ENCODE peak calls at places on chromosomes 12 and 14, in six cellular contexts. K is stimulated activated CD8-positive, alpha-beta memory T cell treated with anti-CD3 and anti-CD28 coated beads, Interleukin-2, amount 100 ng/mL, for 1 hour; G is tibial artery; O is CD14-positive monocyte; C is mucosa of gallbladder; H is HuH-7. L is an unnamed sample.

GRCh38 chr12:89250213-89250612 is 102.1 kb downstream of the DUSP6 start:
- DNase-seq in K (no peak), G (no peak), O (no peak), C (no peak), H (no peak), L (no peak)

GRCh38 chr14:57295261-57295660 is 26.5 kb downstream of the AP5M1 start:
- DNase-seq in K (no peak), G (no peak), O (no peak), C (no peak), H (no peak), L (no peak)

GRCh38 chr12:109648446-109648980 is 65.1 kb upstream of the FAM222A start:
- DNase-seq in K (no peak), G (no peak), O (no peak), C (no peak), H (no peak), L (no peak)

GRCh38 chr12:51187370-51187987 is 14.5 kb upstream of the TFCP2 start:
- DNase-seq in K (no peak), G (no peak), O (no peak), C (no peak), H (no peak), L (no peak)

GRCh38 chr12:19689801-19690472 is 250.6 kb downstream of the AEBP2 start:
- DNase-seq in K (no peak), G (no peak), O (no peak), C (no peak), H (no peak), L (no peak)

GRCh38 chr14:91356218-91356763 is 61.3 kb downstream of the CCDC88C start:
- DNase-seq in K (no peak), G (no peak), O (no peak), C (no peak), H (no peak), L (no peak)

GRCh38 chr12:10301103-10301502 is 6.6 kb upstream of the KLRD1 start:
- DNase-seq in K (no peak), G (no peak), O (no peak), C (no peak), H (no peak), L (no peak)

GRCh38 chr12:143964-144649 is 69.8 kb downstream of the SLC6A12 start:
- DNase-seq in K (no peak), G (no peak), O (no peak), C (peak; percentile 54), H (peak; percentile 75), L (no peak)

GRCh38 chr12:10031771-10032175 is 1.3 kb downstream of the CLEC9A start:
- DNase-seq in K (no peak), G (no peak), O (no peak), C (no peak), H (no peak), L (no peak)

GRCh38 chr12:126914170-126914796 is 1352.7 kb upstream of the TMEM132C start:
- DNase-seq in K (no peak), G (no peak), O (no peak), C (no peak), H (peak; percentile 40), L (no peak)

GRCh38 chr14:68807987-68808386 is 15.1 kb upstream of the ZFP36L1 start:
- DNase-seq in K (no peak), G (peak; percentile 21), O (no peak), C (no peak), H (no peak), L (no peak)

GRCh38 chr12:111103583-111103982 is 183.2 kb upstream of the MYL2 start:
- DNase-seq in K (no peak), G (no peak), O (no peak), C (no peak), H (no peak), L (no peak)

GRCh38 chr12:111454716-111455447 is 49.2 kb downstream of the SH2B3 start:
- DNase-seq in K (no peak), G (no peak), O (no peak), C (no peak), H (no peak), L (no peak)

GRCh38 chr12:93676408-93677194 is 574 bp upstream of the CRADD start:
- DNase-seq in K (no peak), G (no peak), O (no peak), C (no peak), H (no peak), L (no peak)

GRCh38 chr14:52241102-52241793 is 26.2 kb upstream of the PTGDR start:
- DNase-seq in K (no peak), G (no peak), O (no peak), C (no peak), H (no peak), L (no peak)

GRCh38 chr12:10073266-10073665 is 25.5 kb downstream of the CLEC1A start:
- DNase-seq in K (no peak), G (no peak), O (no peak), C (no peak), H (no peak), L (no peak)

GRCh38 chr12:29088611-29089219 is 60.4 kb upstream of the FAR2 start:
- DNase-seq in K (no peak), G (no peak), O (no peak), C (no peak), H (peak; percentile 17), L (peak; percentile 4)

GRCh38 chr12:98516184-98516873 is 939 bp downstream of the TMPO start:
- DNase-seq in K (peak; percentile 42), G (peak; percentile 63), O (peak; percentile 59), C (peak; percentile 81), H (no peak), L (no peak)

GRCh38 chr12:52741378-52742195 is 35.6 kb downstream of the KRT76 start:
- DNase-seq in K (peak; percentile 50), G (no peak), O (no peak), C (peak; percentile 79), H (peak; percentile 69), L (peak; percentile 79)

GRCh38 chr12:63668028-63668799 is at the start of gene DPY19L2:
- DNase-seq in K (peak; percentile 8), G (peak; percentile 73), O (no peak), C (peak; percentile 64), H (peak; percentile 32), L (no peak)

GRCh38 chr12:57717131-57717530 is 21.4 kb downstream of the AGAP2 start:
- DNase-seq in K (no peak), G (no peak), O (no peak), C (no peak), H (no peak), L (no peak)

GRCh38 chr14:100532916-100533630 is 54.1 kb downstream of the BEGAIN start:
- DNase-seq in K (no peak), G (peak; percentile 28), O (peak; percentile 51), C (peak; percentile 30), H (no peak), L (peak; percentile 1)

GRCh38 chr12:95949801-95950206 is 6.7 kb downstream of the AMDHD1 start:
- DNase-seq in K (no peak), G (no peak), O (no peak), C (no peak), H (no peak), L (no peak)